ENCODE peak calls at places on chromosomes 16 and 17, in eight cellular contexts. One of them, this sample, is unnamed.

GRCh38 chr16:1727651-1728624 is 21.9 kb downstream of the MAPK8IP3 start:
- DNase-seq in SK-N-DZ: no peak
- DNase-seq in brain microvascular endothelial cell: no peak
- DNase-seq in stimulated activated CD8-positive, alpha-beta memory T cell treated with anti-CD3 and anti-CD28 coated beads, Interleukin-4, amount 100 ng/mL, for 1 hour: no peak
- DNase-seq in fibroblast of pulmonary artery: no peak
- DNase-seq in GM12878: no peak
- DNase-seq in NCI-H774: no peak
- DNase-seq in GF-D8: no peak
- DNase-seq in this sample: no peak

GRCh38 chr17:75623386-75623785 is 9.8 kb upstream of the SMIM5 start:
- DNase-seq in SK-N-DZ: no peak
- DNase-seq in brain microvascular endothelial cell: peak
- DNase-seq in fibroblast of pulmonary artery: peak
- DNase-seq in stimulated activated CD8-positive, alpha-beta memory T cell treated with anti-CD3 and anti-CD28 coated beads, Interleukin-4, amount 100 ng/mL, for 1 hour: no peak
- DNase-seq in NCI-H774: no peak
- DNase-seq in GM12878: no peak
- DNase-seq in GF-D8: no peak
- DNase-seq in this sample: no peak

GRCh38 chr17:38550661-38551060 is 55.1 kb downstream of the SRCIN1 start:
- DNase-seq in fibroblast of pulmonary artery: peak
- DNase-seq in brain microvascular endothelial cell: peak
- DNase-seq in stimulated activated CD8-positive, alpha-beta memory T cell treated with anti-CD3 and anti-CD28 coated beads, Interleukin-4, amount 100 ng/mL, for 1 hour: no peak
- DNase-seq in SK-N-DZ: no peak
- DNase-seq in GF-D8: no peak
- DNase-seq in NCI-H774: no peak
- DNase-seq in GM12878: no peak
- DNase-seq in this sample: no peak

GRCh38 chr17:64993867-64994266 is 62.7 kb downstream of the GNA13 start:
- DNase-seq in NCI-H774: no peak
- DNase-seq in stimulated activated CD8-positive, alpha-beta memory T cell treated with anti-CD3 and anti-CD28 coated beads, Interleukin-4, amount 100 ng/mL, for 1 hour: no peak
- DNase-seq in GM12878: no peak
- DNase-seq in GF-D8: no peak
- DNase-seq in brain microvascular endothelial cell: no peak
- DNase-seq in fibroblast of pulmonary artery: no peak
- DNase-seq in SK-N-DZ: no peak
- DNase-seq in this sample: no peak

GRCh38 chr16:72952404-72953301 is 95.3 kb downstream of the ZFHX3 start:
- DNase-seq in GF-D8: no peak
- DNase-seq in GM12878: no peak
- DNase-seq in brain microvascular endothelial cell: peak
- DNase-seq in fibroblast of pulmonary artery: peak
- DNase-seq in SK-N-DZ: peak
- DNase-seq in NCI-H774: no peak
- DNase-seq in stimulated activated CD8-positive, alpha-beta memory T cell treated with anti-CD3 and anti-CD28 coated beads, Interleukin-4, amount 100 ng/mL, for 1 hour: no peak
- DNase-seq in this sample: no peak

GRCh38 chr16:27174798-27175197 is 28.5 kb upstream of the KDM8 start:
- DNase-seq in brain microvascular endothelial cell: peak
- DNase-seq in fibroblast of pulmonary artery: peak
- DNase-seq in GF-D8: no peak
- DNase-seq in NCI-H774: no peak
- DNase-seq in SK-N-DZ: no peak
- DNase-seq in stimulated activated CD8-positive, alpha-beta memory T cell treated with anti-CD3 and anti-CD28 coated beads, Interleukin-4, amount 100 ng/mL, for 1 hour: no peak
- DNase-seq in GM12878: no peak
- DNase-seq in this sample: no peak

GRCh38 chr16:48526058-48526957 is 83.7 kb downstream of the N4BP1 start:
- DNase-seq in SK-N-DZ: no peak
- DNase-seq in fibroblast of pulmonary artery: no peak
- DNase-seq in NCI-H774: peak
- DNase-seq in GM12878: peak
- DNase-seq in GF-D8: no peak
- DNase-seq in brain microvascular endothelial cell: no peak
- DNase-seq in stimulated activated CD8-positive, alpha-beta memory T cell treated with anti-CD3 and anti-CD28 coated beads, Interleukin-4, amount 100 ng/mL, for 1 hour: no peak
- DNase-seq in this sample: peak

GRCh38 chr17:27782791-27783206 is 17.5 kb downstream of the NOS2 start:
- DNase-seq in fibroblast of pulmonary artery: no peak
- DNase-seq in stimulated activated CD8-positive, alpha-beta memory T cell treated with anti-CD3 and anti-CD28 coated beads, Interleukin-4, amount 100 ng/mL, for 1 hour: no peak
- DNase-seq in brain microvascular endothelial cell: no peak
- DNase-seq in SK-N-DZ: no peak
- DNase-seq in NCI-H774: no peak
- DNase-seq in GM12878: no peak
- DNase-seq in GF-D8: no peak
- DNase-seq in this sample: no peak

GRCh38 chr16:12166271-12166670 is 189.7 kb downstream of the SNX29 start:
- DNase-seq in brain microvascular endothelial cell: no peak
- DNase-seq in fibroblast of pulmonary artery: no peak
- DNase-seq in stimulated activated CD8-positive, alpha-beta memory T cell treated with anti-CD3 and anti-CD28 coated beads, Interleukin-4, amount 100 ng/mL, for 1 hour: no peak
- DNase-seq in GM12878: no peak
- DNase-seq in GF-D8: no peak
- DNase-seq in NCI-H774: no peak
- DNase-seq in SK-N-DZ: no peak
- DNase-seq in this sample: no peak

GRCh38 chr17:72439893-72440502 is 319.2 kb downstream of the SOX9 start:
- DNase-seq in fibroblast of pulmonary artery: no peak
- DNase-seq in stimulated activated CD8-positive, alpha-beta memory T cell treated with anti-CD3 and anti-CD28 coated beads, Interleukin-4, amount 100 ng/mL, for 1 hour: no peak
- DNase-seq in GM12878: no peak
- DNase-seq in brain microvascular endothelial cell: no peak
- DNase-seq in NCI-H774: no peak
- DNase-seq in GF-D8: no peak
- DNase-seq in SK-N-DZ: peak
- DNase-seq in this sample: no peak

GRCh38 chr17:9346296-9346926 is 229.2 kb downstream of the STX8 start:
- DNase-seq in GM12878: no peak
- DNase-seq in NCI-H774: no peak
- DNase-seq in brain microvascular endothelial cell: peak
- DNase-seq in fibroblast of pulmonary artery: peak
- DNase-seq in SK-N-DZ: no peak
- DNase-seq in stimulated activated CD8-positive, alpha-beta memory T cell treated with anti-CD3 and anti-CD28 coated beads, Interleukin-4, amount 100 ng/mL, for 1 hour: no peak
- DNase-seq in GF-D8: peak
- DNase-seq in this sample: no peak

GRCh38 chr17:74332763-74333220 is 6.8 kb downstream of the KIF19 start:
- DNase-seq in GM12878: no peak
- DNase-seq in GF-D8: no peak
- DNase-seq in SK-N-DZ: peak
- DNase-seq in stimulated activated CD8-positive, alpha-beta memory T cell treated with anti-CD3 and anti-CD28 coated beads, Interleukin-4, amount 100 ng/mL, for 1 hour: no peak
- DNase-seq in brain microvascular endothelial cell: no peak
- DNase-seq in fibroblast of pulmonary artery: no peak
- DNase-seq in NCI-H774: peak
- DNase-seq in this sample: no peak

GRCh38 chr16:3675601-3676130 is 21.2 kb downstream of the DNASE1 start:
- DNase-seq in GF-D8: no peak
- DNase-seq in brain microvascular endothelial cell: no peak
- DNase-seq in NCI-H774: no peak
- DNase-seq in SK-N-DZ: no peak
- DNase-seq in GM12878: no peak
- DNase-seq in fibroblast of pulmonary artery: no peak
- DNase-seq in stimulated activated CD8-positive, alpha-beta memory T cell treated with anti-CD3 and anti-CD28 coated beads, Interleukin-4, amount 100 ng/mL, for 1 hour: no peak
- DNase-seq in this sample: no peak

GRCh38 chr17:7479139-7479388 is 367 bp downstream of the ZBTB4 start:
- DNase-seq in brain microvascular endothelial cell: no peak
- DNase-seq in GF-D8: no peak
- DNase-seq in GM12878: no peak
- DNase-seq in stimulated activated CD8-positive, alpha-beta memory T cell treated with anti-CD3 and anti-CD28 coated beads, Interleukin-4, amount 100 ng/mL, for 1 hour: no peak
- DNase-seq in fibroblast of pulmonary artery: no peak
- DNase-seq in SK-N-DZ: no peak
- DNase-seq in NCI-H774: no peak
- DNase-seq in this sample: no peak

GRCh38 chr17:59165933-59166342 is 10.4 kb downstream of the PRR11 start:
- DNase-seq in fibroblast of pulmonary artery: peak
- DNase-seq in SK-N-DZ: peak
- DNase-seq in GM12878: peak
- DNase-seq in NCI-H774: peak
- DNase-seq in GF-D8: no peak
- DNase-seq in stimulated activated CD8-positive, alpha-beta memory T cell treated with anti-CD3 and anti-CD28 coated beads, Interleukin-4, amount 100 ng/mL, for 1 hour: peak
- DNase-seq in brain microvascular endothelial cell: peak
- DNase-seq in this sample: no peak

GRCh38 chr17:29723283-29724047 is 100.8 kb upstream of the CORO6 start:
- DNase-seq in GM12878: peak
- DNase-seq in NCI-H774: no peak
- DNase-seq in stimulated activated CD8-positive, alpha-beta memory T cell treated with anti-CD3 and anti-CD28 coated beads, Interleukin-4, amount 100 ng/mL, for 1 hour: no peak
- DNase-seq in GF-D8: peak
- DNase-seq in brain microvascular endothelial cell: no peak
- DNase-seq in SK-N-DZ: no peak
- DNase-seq in fibroblast of pulmonary artery: no peak
- DNase-seq in this sample: no peak

GRCh38 chr17:68771867-68772515 is 170.8 kb upstream of the FAM20A start:
- DNase-seq in SK-N-DZ: peak
- DNase-seq in fibroblast of pulmonary artery: peak
- DNase-seq in GM12878: no peak
- DNase-seq in brain microvascular endothelial cell: peak
- DNase-seq in GF-D8: no peak
- DNase-seq in stimulated activated CD8-positive, alpha-beta memory T cell treated with anti-CD3 and anti-CD28 coated beads, Interleukin-4, amount 100 ng/mL, for 1 hour: no peak
- DNase-seq in NCI-H774: peak
- DNase-seq in this sample: no peak

GRCh38 chr16:49592507-49593422 is 219.2 kb downstream of the C16orf78 start:
- DNase-seq in fibroblast of pulmonary artery: peak
- DNase-seq in NCI-H774: no peak
- DNase-seq in stimulated activated CD8-positive, alpha-beta memory T cell treated with anti-CD3 and anti-CD28 coated beads, Interleukin-4, amount 100 ng/mL, for 1 hour: no peak
- DNase-seq in GF-D8: no peak
- DNase-seq in brain microvascular endothelial cell: no peak
- DNase-seq in SK-N-DZ: peak
- DNase-seq in GM12878: no peak
- DNase-seq in this sample: peak

GRCh38 chr17:31155208-31155810 is 60.5 kb downstream of the NF1 start:
- DNase-seq in NCI-H774: no peak
- DNase-seq in SK-N-DZ: no peak
- DNase-seq in fibroblast of pulmonary artery: peak
- DNase-seq in stimulated activated CD8-positive, alpha-beta memory T cell treated with anti-CD3 and anti-CD28 coated beads, Interleukin-4, amount 100 ng/mL, for 1 hour: no peak
- DNase-seq in GM12878: no peak
- DNase-seq in brain microvascular endothelial cell: no peak
- DNase-seq in GF-D8: no peak
- DNase-seq in this sample: no peak

GRCh38 chr17:45431531-45432404 is 902 bp downstream of the ARHGAP27 start:
- DNase-seq in GM12878: no peak
- DNase-seq in brain microvascular endothelial cell: no peak
- DNase-seq in NCI-H774: peak
- DNase-seq in SK-N-DZ: peak
- DNase-seq in fibroblast of pulmonary artery: peak
- DNase-seq in GF-D8: peak
- DNase-seq in stimulated activated CD8-positive, alpha-beta memory T cell treated with anti-CD3 and anti-CD28 coated beads, Interleukin-4, amount 100 ng/mL, for 1 hour: peak
- DNase-seq in this sample: no peak

GRCh38 chr16:89009343-89010209 is 32.6 kb upstream of the CBFA2T3 start:
- DNase-seq in GM12878: no peak
- DNase-seq in brain microvascular endothelial cell: no peak
- DNase-seq in SK-N-DZ: no peak
- DNase-seq in fibroblast of pulmonary artery: peak
- DNase-seq in NCI-H774: no peak
- DNase-seq in stimulated activated CD8-positive, alpha-beta memory T cell treated with anti-CD3 and anti-CD28 coated beads, Interleukin-4, amount 100 ng/mL, for 1 hour: no peak
- DNase-seq in GF-D8: no peak
- DNase-seq in this sample: no peak

GRCh38 chr17:38434178-38434665 is 6.0 kb downstream of the ARHGAP23 start:
- DNase-seq in GM12878: no peak
- DNase-seq in fibroblast of pulmonary artery: no peak
- DNase-seq in GF-D8: no peak
- DNase-seq in brain microvascular endothelial cell: no peak
- DNase-seq in SK-N-DZ: no peak
- DNase-seq in NCI-H774: no peak
- DNase-seq in stimulated activated CD8-positive, alpha-beta memory T cell treated with anti-CD3 and anti-CD28 coated beads, Interleukin-4, amount 100 ng/mL, for 1 hour: no peak
- DNase-seq in this sample: peak

GRCh38 chr17:19753049-19753444 is 4.9 kb upstream of the ALDH3A1 start:
- DNase-seq in brain microvascular endothelial cell: peak
- DNase-seq in fibroblast of pulmonary artery: peak
- DNase-seq in GM12878: no peak
- DNase-seq in NCI-H774: no peak
- DNase-seq in SK-N-DZ: no peak
- DNase-seq in GF-D8: no peak
- DNase-seq in stimulated activated CD8-positive, alpha-beta memory T cell treated with anti-CD3 and anti-CD28 coated beads, Interleukin-4, amount 100 ng/mL, for 1 hour: no peak
- DNase-seq in this sample: peak

GRCh38 chr17:63699638-63700527 is at the start of gene LIMD2:
- DNase-seq in SK-N-DZ: peak
- DNase-seq in stimulated activated CD8-positive, alpha-beta memory T cell treated with anti-CD3 and anti-CD28 coated beads, Interleukin-4, amount 100 ng/mL, for 1 hour: peak
- DNase-seq in NCI-H774: peak
- DNase-seq in brain microvascular endothelial cell: no peak
- DNase-seq in GM12878: no peak
- DNase-seq in GF-D8: no peak
- DNase-seq in fibroblast of pulmonary artery: peak
- DNase-seq in this sample: peak

GRCh38 chr16:23286131-23286532 is 16.0 kb upstream of the SCNN1B start:
- DNase-seq in NCI-H774: no peak
- DNase-seq in fibroblast of pulmonary artery: no peak
- DNase-seq in GM12878: no peak
- DNase-seq in SK-N-DZ: no peak
- DNase-seq in brain microvascular endothelial cell: peak
- DNase-seq in GF-D8: no peak
- DNase-seq in stimulated activated CD8-positive, alpha-beta memory T cell treated with anti-CD3 and anti-CD28 coated beads, Interleukin-4, amount 100 ng/mL, for 1 hour: no peak
- DNase-seq in this sample: no peak

GRCh38 chr16:11560701-11561439 is 25.8 kb downstream of the LITAF start:
- DNase-seq in stimulated activated CD8-positive, alpha-beta memory T cell treated with anti-CD3 and anti-CD28 coated beads, Interleukin-4, amount 100 ng/mL, for 1 hour: peak
- DNase-seq in brain microvascular endothelial cell: no peak
- DNase-seq in GF-D8: no peak
- DNase-seq in GM12878: no peak
- DNase-seq in SK-N-DZ: no peak
- DNase-seq in fibroblast of pulmonary artery: no peak
- DNase-seq in NCI-H774: no peak
- DNase-seq in this sample: peak

GRCh38 chr17:3773511-3773910 is 27.5 kb downstream of the ITGAE start:
- DNase-seq in NCI-H774: no peak
- DNase-seq in fibroblast of pulmonary artery: peak
- DNase-seq in brain microvascular endothelial cell: peak
- DNase-seq in stimulated activated CD8-positive, alpha-beta memory T cell treated with anti-CD3 and anti-CD28 coated beads, Interleukin-4, amount 100 ng/mL, for 1 hour: no peak
- DNase-seq in SK-N-DZ: no peak
- DNase-seq in GF-D8: no peak
- DNase-seq in GM12878: no peak
- DNase-seq in this sample: no peak

GRCh38 chr16:12900599-12901203 is 697 bp upstream of the SHISA9 start:
- DNase-seq in stimulated activated CD8-positive, alpha-beta memory T cell treated with anti-CD3 and anti-CD28 coated beads, Interleukin-4, amount 100 ng/mL, for 1 hour: no peak
- DNase-seq in fibroblast of pulmonary artery: no peak
- DNase-seq in brain microvascular endothelial cell: no peak
- DNase-seq in SK-N-DZ: no peak
- DNase-seq in NCI-H774: no peak
- DNase-seq in GM12878: no peak
- DNase-seq in GF-D8: no peak
- DNase-seq in this sample: no peak

GRCh38 chr17:40086150-40087044 is 14.0 kb downstream of the NR1D1 start:
- DNase-seq in brain microvascular endothelial cell: no peak
- DNase-seq in fibroblast of pulmonary artery: peak
- DNase-seq in SK-N-DZ: no peak
- DNase-seq in GM12878: no peak
- DNase-seq in NCI-H774: no peak
- DNase-seq in stimulated activated CD8-positive, alpha-beta memory T cell treated with anti-CD3 and anti-CD28 coated beads, Interleukin-4, amount 100 ng/mL, for 1 hour: peak
- DNase-seq in GF-D8: no peak
- DNase-seq in this sample: peak

GRCh38 chr16:54798267-54798666 is 132.4 kb upstream of the IRX5 start:
- DNase-seq in fibroblast of pulmonary artery: no peak
- DNase-seq in NCI-H774: no peak
- DNase-seq in GM12878: no peak
- DNase-seq in GF-D8: no peak
- DNase-seq in brain microvascular endothelial cell: no peak
- DNase-seq in stimulated activated CD8-positive, alpha-beta memory T cell treated with anti-CD3 and anti-CD28 coated beads, Interleukin-4, amount 100 ng/mL, for 1 hour: no peak
- DNase-seq in SK-N-DZ: no peak
- DNase-seq in this sample: no peak

GRCh38 chr16:69340095-69340644 is 598 bp downstream of the NIP7 start:
- DNase-seq in brain microvascular endothelial cell: no peak
- DNase-seq in NCI-H774: no peak
- DNase-seq in stimulated activated CD8-positive, alpha-beta memory T cell treated with anti-CD3 and anti-CD28 coated beads, Interleukin-4, amount 100 ng/mL, for 1 hour: no peak
- DNase-seq in GF-D8: no peak
- DNase-seq in SK-N-DZ: no peak
- DNase-seq in fibroblast of pulmonary artery: peak
- DNase-seq in GM12878: no peak
- DNase-seq in this sample: no peak

GRCh38 chr17:81867952-81868673 is 3.0 kb downstream of the ARHGDIA start:
- DNase-seq in stimulated activated CD8-positive, alpha-beta memory T cell treated with anti-CD3 and anti-CD28 coated beads, Interleukin-4, amount 100 ng/mL, for 1 hour: no peak
- DNase-seq in brain microvascular endothelial cell: peak
- DNase-seq in GM12878: no peak
- DNase-seq in fibroblast of pulmonary artery: no peak
- DNase-seq in GF-D8: no peak
- DNase-seq in SK-N-DZ: peak
- DNase-seq in NCI-H774: no peak
- DNase-seq in this sample: no peak

GRCh38 chr16:79146-80054 is 1.4 kb downstream of the MPG start:
- DNase-seq in fibroblast of pulmonary artery: peak
- DNase-seq in SK-N-DZ: no peak
- DNase-seq in GM12878: no peak
- DNase-seq in NCI-H774: no peak
- DNase-seq in stimulated activated CD8-positive, alpha-beta memory T cell treated with anti-CD3 and anti-CD28 coated beads, Interleukin-4, amount 100 ng/mL, for 1 hour: no peak
- DNase-seq in GF-D8: peak
- DNase-seq in brain microvascular endothelial cell: no peak
- DNase-seq in this sample: no peak

GRCh38 chr17:76905836-76906235 is 37.6 kb downstream of the MGAT5B start:
- DNase-seq in brain microvascular endothelial cell: no peak
- DNase-seq in stimulated activated CD8-positive, alpha-beta memory T cell treated with anti-CD3 and anti-CD28 coated beads, Interleukin-4, amount 100 ng/mL, for 1 hour: no peak
- DNase-seq in GF-D8: no peak
- DNase-seq in fibroblast of pulmonary artery: no peak
- DNase-seq in GM12878: no peak
- DNase-seq in NCI-H774: no peak
- DNase-seq in SK-N-DZ: no peak
- DNase-seq in this sample: no peak

This sample was measured in sciatic nerve.